ENCODE peak calls at places on chromosome 22, in four cellular contexts. One of them, this sample, is unnamed.

GRCh38 chr22:19873138-19873959 is 18.7 kb upstream of the GNB1L start:
- DNase-seq in GM10248: no peak
- DNase-seq in Calu3: no peak
- DNase-seq in lower leg skin: no peak
- DNase-seq in this sample: no peak

GRCh38 chr22:19304547-19304946 is 13.0 kb upstream of the CLTCL1 start:
- DNase-seq in lower leg skin: no peak
- DNase-seq in Calu3: no peak
- DNase-seq in GM10248: no peak
- DNase-seq in this sample: no peak

GRCh38 chr22:44460287-44461082 is 37.5 kb downstream of the RTL6 start:
- DNase-seq in lower leg skin: no peak
- DNase-seq in GM10248: no peak
- DNase-seq in Calu3: no peak
- DNase-seq in this sample: no peak

GRCh38 chr22:30396871-30397655 is at the start of gene SEC14L2:
- DNase-seq in lower leg skin: peak
- DNase-seq in Calu3: peak
- DNase-seq in GM10248: peak
- DNase-seq in this sample: peak

GRCh38 chr22:39534591-39535301 is 2.2 kb upstream of the RPS19BP1 start:
- DNase-seq in Calu3: peak
- DNase-seq in lower leg skin: peak
- DNase-seq in GM10248: peak
- DNase-seq in this sample: peak

GRCh38 chr22:23603266-23603665 is 23.2 kb upstream of the IGLL1 start:
- DNase-seq in Calu3: no peak
- DNase-seq in lower leg skin: no peak
- DNase-seq in GM10248: no peak
- DNase-seq in this sample: no peak

GRCh38 chr22:33023119-33023827 is 34.9 kb downstream of the SYN3 start:
- DNase-seq in Calu3: no peak
- DNase-seq in GM10248: no peak
- DNase-seq in lower leg skin: no peak
- DNase-seq in this sample: no peak

GRCh38 chr22:28064941-28065340 is 145.9 kb upstream of the PITPNB start:
- DNase-seq in GM10248: no peak
- DNase-seq in lower leg skin: no peak
- DNase-seq in Calu3: no peak
- DNase-seq in this sample: no peak

GRCh38 chr22:49534386-49534785 is 293.3 kb downstream of the BRD1 start:
- DNase-seq in GM10248: no peak
- DNase-seq in Calu3: no peak
- DNase-seq in lower leg skin: no peak
- DNase-seq in this sample: no peak

GRCh38 chr22:43066134-43066533 is 23.1 kb downstream of the TTLL1 start:
- DNase-seq in lower leg skin: no peak
- DNase-seq in GM10248: no peak
- DNase-seq in Calu3: no peak
- DNase-seq in this sample: no peak

GRCh38 chr22:25750569-25751173 is 8.7 kb downstream of the MYO18B start:
- DNase-seq in Calu3: no peak
- DNase-seq in lower leg skin: no peak
- DNase-seq in GM10248: no peak
- DNase-seq in this sample: no peak

GRCh38 chr22:17910561-17911311 is 113.6 kb downstream of the MICAL3 start:
- DNase-seq in Calu3: no peak
- DNase-seq in lower leg skin: peak
- DNase-seq in GM10248: no peak
- DNase-seq in this sample: no peak

GRCh38 chr22:44664149-44664548 is 37.9 kb upstream of the PRR5 start:
- DNase-seq in lower leg skin: peak
- DNase-seq in GM10248: no peak
- DNase-seq in Calu3: no peak
- DNase-seq in this sample: no peak

GRCh38 chr22:43100223-43100622 is 10.3 kb upstream of the BIK start:
- DNase-seq in Calu3: peak
- DNase-seq in lower leg skin: no peak
- DNase-seq in GM10248: no peak
- DNase-seq in this sample: no peak